ENCODE peak calls at places on chromosomes 12 and 14, in four cellular contexts. T, D, F and P are unnamed samples. For H3K27me3, the result is how much of the 10 kb centered on the place peaks cover.

GRCh38 chr14:104678901-104679705 is 10.3 kb upstream of the INF2 start:
- DNase-seq in T (no peak), F (no peak), D (peak), P (no peak)

GRCh38 chr14:24389266-24389855 is 9.4 kb upstream of the NYNRIN start:
- DNase-seq in F (no peak), D (no peak), T (no peak), P (no peak)

GRCh38 chr14:77076118-77076631 is 21.9 kb upstream of the CIPC start:
- DNase-seq in T (no peak), F (peak), D (no peak), P (no peak)

GRCh38 chr14:33810308-33810707 is 140.6 kb downstream of the EGLN3 start:
- DNase-seq in T (no peak), D (no peak), F (no peak), P (no peak)

GRCh38 chr12:50231346-50231745 is 52.0 kb downstream of the LIMA1 start:
- DNase-seq in D (no peak), F (no peak), T (no peak), P (no peak)

GRCh38 chr14:67068246-67068645 is 121.0 kb upstream of the GARIN2 start:
- DNase-seq in F (no peak), D (no peak), T (no peak), P (no peak)

GRCh38 chr14:21092147-21093011 is 6.1 kb downstream of the ZNF219 start:
- DNase-seq in T (no peak), F (peak), D (peak), P (no peak)

GRCh38 chr14:51386983-51387730 is 147.1 kb downstream of the TMX1 start:
- DNase-seq in F (no peak), D (no peak), T (no peak), P (no peak)

GRCh38 chr14:57464013-57464730 is 29.5 kb downstream of the CCDC198 start:
- DNase-seq in F (no peak), T (no peak), D (no peak), P (no peak)

GRCh38 chr12:6140646-6141045 is 16.2 kb upstream of the VWF start:
- DNase-seq in F (no peak), D (no peak), T (no peak), P (no peak)

GRCh38 chr14:94041551-94042346 is 15.6 kb downstream of the OTUB2 start:
- DNase-seq in T (no peak), D (no peak), F (peak), P (no peak)

GRCh38 chr12:88559772-88560171 is 20.5 kb downstream of the KITLG start:
- DNase-seq in T (no peak), F (no peak), D (no peak), P (no peak)

GRCh38 chr14:60646202-60646886 is 2.9 kb downstream of the SIX1 start:
- DNase-seq in F (no peak), T (no peak), D (peak), P (no peak)

GRCh38 chr14:81523616-81524015 is 10.0 kb downstream of the SEL1L start:
- DNase-seq in T (no peak), D (no peak), F (no peak), P (no peak)

GRCh38 chr12:85627584-85627983 is 208.6 kb downstream of the RASSF9 start:
- DNase-seq in T (no peak), D (no peak), F (no peak), P (no peak)

DNA sequence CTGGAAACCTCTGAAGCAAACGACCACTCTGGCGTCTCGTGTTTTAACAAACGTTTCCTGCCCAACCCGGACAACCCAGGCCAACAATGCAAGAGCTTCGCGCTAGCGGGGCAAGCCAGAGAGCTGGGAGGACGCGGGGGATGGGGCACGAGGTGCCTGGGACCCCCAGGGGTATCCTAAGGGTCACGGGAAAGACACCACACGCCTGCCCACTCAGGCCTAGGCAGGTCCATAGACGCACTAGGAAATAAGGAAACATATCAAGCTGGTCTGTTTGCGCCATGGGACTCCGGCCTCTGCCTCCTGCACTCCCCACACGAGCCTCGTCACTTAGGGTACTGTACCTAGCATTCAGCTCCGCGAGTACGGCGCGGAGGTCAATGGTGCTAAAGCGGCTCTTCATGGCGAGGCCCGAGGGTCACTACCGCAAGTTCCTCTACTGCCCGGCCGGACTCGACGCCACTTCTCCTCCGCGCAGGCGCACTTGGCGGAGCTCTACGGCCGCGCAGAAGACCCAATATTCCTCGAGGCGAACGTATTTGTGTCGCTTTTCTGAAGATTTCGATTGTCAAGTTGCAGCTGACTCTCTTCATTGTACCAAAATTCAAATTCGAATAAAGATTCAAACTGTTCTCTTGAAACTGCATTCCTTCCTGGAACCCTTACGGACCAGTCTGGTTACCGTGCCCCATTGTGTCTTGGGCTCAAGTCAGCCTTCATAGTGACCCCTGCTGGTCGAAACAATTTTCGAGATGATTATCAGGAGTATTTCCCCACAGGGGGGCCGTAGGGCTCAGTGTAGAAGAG is at the start of gene NEMF:
- DNase-seq in D (peak), F (peak), T (peak), P (peak)
- H3K27me3 ChIP-seq in D (under half), F (under half), T (under half), P (under half)

GRCh38 chr12:74552201-74552600 is 14.6 kb downstream of the ATXN7L3B start:
- DNase-seq in D (no peak), T (no peak), F (no peak), P (no peak)

GRCh38 chr12:74547249-74547648 is 9.6 kb downstream of the ATXN7L3B start:
- DNase-seq in F (no peak), T (no peak), D (no peak), P (no peak)
- TF ChIP-seq SUZ12 in F (no peak), T (no peak), D (no peak), P (no peak)

GRCh38 chr12:31120392-31121008 is 46.8 kb downstream of the DDX11 start:
- DNase-seq in D (peak), T (no peak), F (no peak), P (no peak)
- TF ChIP-seq YY1 in D (no peak), T (no peak), F (no peak), P (no peak)

GRCh38 chr14:36504805-36505192 is 15.2 kb downstream of the NKX2-1 start:
- DNase-seq in D (no peak), F (no peak), T (no peak), P (no peak)
- H3K27me3 ChIP-seq in D (half or more), F (half or more), T (under half), P (half or more)

GRCh38 chr12:92995258-92995905 is 66.3 kb upstream of the EEA1 start:
- DNase-seq in T (peak), D (no peak), F (no peak), P (no peak)
- TF ChIP-seq SUZ12 in T (no peak), D (no peak), F (no peak), P (no peak)